ENCODE peak calls at places on chromosomes 1 and 21, in four cellular contexts. C, G, N and O are unnamed samples.

GRCh38 chr1:183259886-183260285 is 73.8 kb downstream of the LAMC2 start:
- DNase-seq in G (no peak), C (no peak), N (no peak), O (no peak)

GRCh38 chr1:20485527-20486456 is at the start of gene CAMK2N1:
- DNase-seq in C (peak), G (peak), N (peak), O (peak)

GRCh38 chr1:94335950-94336349 is 82.2 kb upstream of the ABCD3 start:
- DNase-seq in G (peak), C (peak), N (peak), O (peak)

GRCh38 chr1:14103878-14104430 is 404.0 kb downstream of the PRDM2 start:
- DNase-seq in G (no peak), N (no peak), C (no peak), O (no peak)

GRCh38 chr1:159266832-159267231 is 35.3 kb upstream of the FCER1A start:
- DNase-seq in C (no peak), N (no peak), G (no peak), O (no peak)

GRCh38 chr1:216420746-216421145 is 2.5 kb downstream of the USH2A start:
- DNase-seq in C (no peak), G (no peak), N (no peak), O (no peak)

GRCh38 chr1:228405200-228405978 is 1.2 kb downstream of the TRIM11 start:
- DNase-seq in N (no peak), G (no peak), C (no peak), O (no peak)

GRCh38 chr1:86522230-86522629 is 24.6 kb upstream of the CLCA4 start:
- DNase-seq in N (no peak), G (no peak), C (no peak), O (no peak)

GRCh38 chr1:118317836-118318614 is 133.0 kb upstream of the SPAG17 start:
- DNase-seq in N (no peak), G (no peak), C (no peak), O (no peak)

GRCh38 chr1:226126824-226127591 is 59.5 kb downstream of the ACBD3 start:
- DNase-seq in C (no peak), N (no peak), G (no peak), O (no peak)

GRCh38 chr1:116417678-116418077 is 44.6 kb downstream of the ATP1A1 start:
- DNase-seq in G (no peak), N (no peak), C (no peak), O (no peak)

GRCh38 chr21:27298465-27298864 is 331.6 kb upstream of the ADAMTS5 start:
- DNase-seq in G (no peak), C (no peak), N (no peak), O (no peak)

GRCh38 chr1:75855010-75855409 is 58.3 kb downstream of the MSH4 start:
- DNase-seq in G (no peak), N (peak), C (no peak), O (no peak)

GRCh38 chr21:39969691-39970364 is 102.6 kb downstream of the PCP4 start:
- DNase-seq in C (no peak), G (no peak), N (no peak), O (no peak)

GRCh38 chr1:208809876-208810275 is 565.7 kb upstream of the PLXNA2 start:
- DNase-seq in C (no peak), N (no peak), G (no peak), O (no peak)

GRCh38 chr1:53265581-53265980 is 27.3 kb upstream of the MAGOH start:
- DNase-seq in N (no peak), G (no peak), C (no peak), O (no peak)

GRCh38 chr1:173852105-173852504 is 15.7 kb downstream of the GAS5 start:
- DNase-seq in N (no peak), G (no peak), C (no peak), O (no peak)

GRCh38 chr1:197909346-197909745 is 6.9 kb downstream of the C1orf53 start:
- DNase-seq in G (no peak), C (no peak), N (no peak), O (no peak)

GRCh38 chr1:59814901-59815825 is at the start of gene HOOK1:
- DNase-seq in C (no peak), N (no peak), G (peak), O (no peak)

GRCh38 chr1:214123061-214123784 is 135.4 kb downstream of the PROX1 start:
- DNase-seq in C (peak), G (peak), N (peak), O (peak)

GRCh38 chr1:218674280-218674773 is 329.2 kb downstream of the TGFB2 start:
- DNase-seq in N (peak), C (peak), G (peak), O (peak)
- TF ChIP-seq CTCF in N (no peak), C (no peak), G (peak), O (peak)

DNA sequence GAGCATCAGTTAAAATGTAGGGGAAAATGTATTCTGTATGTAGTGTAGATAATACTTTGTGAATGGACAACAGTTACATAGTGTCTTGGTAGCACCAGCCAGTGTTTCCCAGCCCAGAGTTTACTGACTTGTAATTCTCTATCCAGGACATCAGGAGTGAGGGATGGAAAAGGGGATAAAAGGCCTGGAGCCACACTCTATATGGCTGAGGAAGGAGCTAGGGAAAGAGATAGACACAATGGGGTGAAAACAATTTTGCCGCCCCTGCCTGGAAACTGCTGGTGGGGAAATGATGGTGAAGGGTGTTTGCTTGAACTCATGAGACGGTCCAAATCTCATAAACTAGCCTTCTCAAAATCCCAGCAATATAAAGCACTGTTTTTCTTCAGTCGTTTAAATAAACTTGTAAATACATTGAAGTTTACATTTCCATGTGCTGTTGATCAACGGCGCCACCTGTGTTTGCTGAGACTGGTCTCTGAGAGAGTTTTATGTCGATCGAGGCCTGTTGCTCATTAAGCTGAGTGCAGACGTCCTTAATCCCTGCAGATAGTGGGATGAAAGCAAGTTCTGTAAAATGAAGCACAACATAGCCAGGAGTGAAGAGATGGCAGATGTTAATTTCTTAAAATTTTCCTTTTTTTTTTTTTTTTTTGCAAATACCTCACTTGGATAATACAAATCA is 27.9 kb upstream of the AGO1 start:
- DNase-seq in C (no peak), N (no peak), G (no peak), O (no peak)
- TF ChIP-seq CTCF in C (no peak), N (peak), G (no peak), O (no peak)

DNA sequence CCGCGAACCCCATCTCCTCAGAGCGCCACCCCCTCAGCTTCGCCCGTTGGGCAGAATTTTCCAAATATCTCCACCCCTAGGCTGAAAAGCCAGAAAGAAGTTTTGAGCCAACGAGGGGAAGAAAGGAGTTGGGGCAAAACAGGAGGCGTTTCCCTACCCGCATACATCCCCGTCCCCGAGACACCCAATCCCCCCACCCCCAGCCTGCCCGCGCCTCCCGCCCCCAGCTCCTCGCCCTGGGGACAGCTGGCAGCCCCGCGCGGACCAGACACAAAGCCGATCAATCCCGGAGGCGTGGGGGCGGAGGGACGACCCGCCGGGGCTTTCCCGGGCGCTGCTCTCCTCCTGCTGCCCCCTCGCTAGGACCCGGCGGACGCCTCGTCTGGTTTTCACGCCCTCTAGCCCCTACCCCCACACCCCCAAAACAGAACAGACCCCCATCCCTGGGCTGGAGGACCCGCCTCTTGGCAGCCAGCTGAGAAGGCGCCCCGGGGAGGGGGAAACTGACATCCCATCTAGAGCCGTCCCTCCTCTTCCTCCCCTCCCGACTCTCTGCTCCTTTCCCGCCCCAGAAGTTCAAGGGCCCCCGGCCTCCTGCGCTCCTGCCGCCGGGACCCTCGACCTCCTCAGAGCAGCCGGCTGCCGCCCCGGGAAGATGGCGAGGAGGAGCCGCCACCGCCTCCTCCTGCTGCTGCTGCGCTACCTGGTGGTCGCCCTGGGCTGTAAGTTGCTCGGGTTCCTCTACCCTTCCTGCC is at the start of gene JAM2:
- DNase-seq in N (peak), C (peak), G (peak), O (peak)
- TF ChIP-seq CTCF in N (no peak), C (peak), G (peak), O (peak)

GRCh38 chr1:26530898-26531598 is 1.5 kb downstream of the RPS6KA1 start:
- DNase-seq in C (no peak), G (no peak), N (peak), O (no peak)
- TF ChIP-seq CTCF in C (no peak), G (no peak), N (peak), O (peak)

DNA sequence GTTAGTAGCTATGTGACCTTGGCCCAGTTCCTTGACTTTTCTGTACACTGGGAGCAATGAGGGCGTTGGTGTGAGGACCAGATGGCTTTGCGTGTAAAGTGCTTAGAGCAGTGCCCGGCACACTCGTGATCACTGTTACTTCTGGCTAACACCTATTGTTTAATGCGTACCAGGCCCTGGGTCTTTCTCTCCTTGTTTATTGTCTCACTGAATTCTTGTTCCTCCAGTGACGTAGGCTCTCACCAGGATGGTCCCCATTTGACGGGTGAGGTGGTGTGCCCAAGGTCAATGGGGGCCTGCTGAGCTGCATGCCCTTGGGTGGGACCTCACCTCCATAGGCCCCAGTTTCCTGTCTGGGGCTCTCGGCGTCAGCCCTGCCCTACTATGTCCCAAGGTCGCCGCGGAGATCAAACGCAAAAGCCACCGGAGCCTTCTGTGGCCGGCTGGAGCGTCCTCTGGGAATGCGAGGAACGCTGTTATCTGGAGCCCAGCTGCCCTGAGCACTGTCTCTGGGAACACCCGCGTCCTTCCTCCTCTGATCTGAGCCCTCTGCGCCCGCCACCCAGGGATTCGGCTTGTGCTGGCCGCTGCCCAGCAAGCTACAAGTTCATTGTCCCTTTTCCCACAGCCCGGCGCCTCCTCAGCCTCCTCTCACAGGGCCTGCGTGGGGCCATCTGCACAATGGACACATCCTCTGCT is 28.9 kb downstream of the ALPL start:
- DNase-seq in G (no peak), C (no peak), N (no peak), O (no peak)
- TF ChIP-seq CTCF in G (no peak), C (no peak), N (no peak), O (no peak)

GRCh38 chr1:155272466-155273133 is 704 bp downstream of the CLK2 start:
- DNase-seq in C (no peak), G (no peak), N (peak), O (no peak)
- TF ChIP-seq CTCF in C (no peak), G (no peak), N (no peak), O (no peak)

GRCh38 chr1:12591267-12591938 is 26.6 kb downstream of the DHRS3 start:
- DNase-seq in G (no peak), N (no peak), C (no peak), O (no peak)
- TF ChIP-seq CTCF in G (no peak), N (no peak), C (no peak), O (no peak)

GRCh38 chr1:205272541-205272940 is 44.8 kb downstream of the TMCC2 start:
- DNase-seq in G (no peak), N (no peak), C (no peak), O (no peak)

GRCh38 chr1:205271745-205272144 is 44.0 kb downstream of the TMCC2 start:
- DNase-seq in N (no peak), G (no peak), C (no peak), O (no peak)

GRCh38 chr1:205270764-205271163 is 43.0 kb downstream of the TMCC2 start:
- DNase-seq in N (peak), C (no peak), G (no peak), O (no peak)

GRCh38 chr1:205270271-205270670 is 42.5 kb downstream of the TMCC2 start:
- DNase-seq in N (no peak), C (no peak), G (no peak), O (no peak)

GRCh38 chr1:205271277-205271676 is 43.5 kb downstream of the TMCC2 start:
- DNase-seq in N (no peak), G (no peak), C (no peak), O (no peak)
- TF ChIP-seq CTCF in N (peak), G (no peak), C (no peak), O (no peak)

GRCh38 chr1:37875833-37876232 is 16.4 kb upstream of the MTF1 start:
- DNase-seq in N (peak), G (no peak), C (no peak), O (no peak)
- TF ChIP-seq CTCF in N (no peak), G (peak), C (no peak), O (no peak)

GRCh38 chr1:42479621-42480020 is 16.5 kb downstream of the CCDC30 start:
- DNase-seq in G (no peak), N (peak), C (no peak), O (no peak)
- TF ChIP-seq CTCF in G (peak), N (no peak), C (peak), O (no peak)